ENCODE peak calls at places on chromosomes 2 and 18, in five cellular contexts. P, F, Q, H and A are unnamed samples.

GRCh38 chr2:3575534-3576324 is 669 bp downstream of the RPS7 start:
- DNase-seq in P (no peak), F (no peak), H (no peak), Q (peak), A (no peak)

GRCh38 chr2:30481323-30481800 is 34.3 kb downstream of the LCLAT1 start:
- DNase-seq in Q (no peak), P (no peak), F (no peak), H (no peak), A (no peak)

GRCh38 chr2:75041226-75041625 is 82.8 kb downstream of the POLE4 start:
- DNase-seq in F (no peak), P (no peak), Q (no peak), H (no peak), A (no peak)

GRCh38 chr2:10720983-10721343 is 467 bp upstream of the ATP6V1C2 start:
- DNase-seq in Q (peak), H (no peak), P (no peak), F (no peak), A (no peak)

GRCh38 chr18:30675493-30675892 is 367.0 kb downstream of the DSC3 start:
- DNase-seq in H (no peak), P (no peak), Q (no peak), F (no peak), A (no peak)

GRCh38 chr2:213021971-213022899 is 129.2 kb downstream of the IKZF2 start:
- DNase-seq in H (no peak), Q (no peak), P (peak), F (peak), A (peak)

GRCh38 chr2:47010176-47010575 is 94.6 kb upstream of the MCFD2 start:
- DNase-seq in H (no peak), P (no peak), Q (no peak), F (no peak), A (no peak)

GRCh38 chr18:51250006-51250405 is 52.5 kb upstream of the MEX3C start:
- DNase-seq in F (no peak), Q (no peak), H (no peak), P (no peak), A (no peak)

GRCh38 chr2:142857247-142858154 is 20.0 kb upstream of the KYNU start:
- DNase-seq in Q (no peak), P (no peak), F (peak), H (no peak), A (no peak)

GRCh38 chr2:240149943-240150784 is 9.7 kb upstream of the OTOS start:
- DNase-seq in Q (no peak), H (no peak), P (no peak), F (peak), A (no peak)

GRCh38 chr18:13726972-13727331 is 479 bp downstream of the RNMT start:
- DNase-seq in H (no peak), F (peak), Q (peak), P (no peak), A (peak)

GRCh38 chr2:113341191-113341590 is 62.5 kb upstream of the PAX8 start:
- DNase-seq in Q (no peak), P (no peak), F (no peak), H (no peak), A (no peak)

GRCh38 chr2:30276455-30276911 is 45.1 kb downstream of the LBH start:
- DNase-seq in Q (no peak), P (no peak), H (no peak), F (no peak), A (no peak)

GRCh38 chr18:75214766-75215515 is 4.3 kb downstream of the TSHZ1 start:
- DNase-seq in Q (no peak), P (no peak), F (no peak), H (no peak), A (no peak)

GRCh38 chr2:14348247-14348646 is 284.3 kb upstream of the LRATD1 start:
- DNase-seq in P (no peak), F (no peak), H (no peak), Q (no peak), A (no peak)

GRCh38 chr18:26771524-26771923 is 94.0 kb downstream of the AQP4 start:
- DNase-seq in F (peak), P (no peak), Q (peak), H (no peak), A (no peak)

GRCh38 chr2:109125595-109126500 is 3.2 kb upstream of the SH3RF3 start:
- DNase-seq in Q (no peak), F (peak), P (no peak), H (no peak), A (peak)

GRCh38 chr2:217906787-217907186 is 96.0 kb downstream of the TNS1 start:
- DNase-seq in P (no peak), H (peak), Q (no peak), F (no peak), A (no peak)

GRCh38 chr2:103401621-103402020 is 639.8 kb downstream of the TMEM182 start:
- DNase-seq in Q (no peak), P (no peak), H (no peak), F (peak), A (no peak)

GRCh38 chr2:225104971-225105370 is 62.7 kb upstream of the DOCK10 start:
- DNase-seq in P (no peak), F (peak), Q (no peak), H (no peak), A (no peak)

GRCh38 chr2:69138793-69139510 is 126.0 kb downstream of the ANTXR1 start:
- DNase-seq in H (no peak), P (no peak), F (peak), Q (no peak), A (peak)

GRCh38 chr2:127560201-127560928 is 24.9 kb downstream of the MYO7B start:
- DNase-seq in H (no peak), Q (no peak), P (no peak), F (no peak), A (peak)

GRCh38 chr2:10007440-10007839 is 35.9 kb upstream of the KLF11 start:
- DNase-seq in P (no peak), F (no peak), H (no peak), Q (no peak), A (no peak)

GRCh38 chr18:37641573-37641972 is 76.0 kb upstream of the CELF4 start:
- DNase-seq in H (no peak), P (no peak), Q (no peak), F (no peak), A (no peak)

GRCh38 chr2:105870858-105871257 is 126.1 kb downstream of the NCK2 start:
- DNase-seq in H (no peak), Q (no peak), F (no peak), P (no peak), A (no peak)

GRCh38 chr2:221204699-221205098 is 367.4 kb downstream of the EPHA4 start:
- DNase-seq in H (no peak), F (no peak), P (no peak), Q (no peak), A (no peak)

GRCh38 chr2:171564463-171564862 is 42.2 kb downstream of the CYBRD1 start:
- DNase-seq in F (peak), Q (no peak), H (no peak), P (no peak), A (no peak)

GRCh38 chr18:62372156-62372555 is 47.0 kb downstream of the TNFRSF11A start:
- DNase-seq in P (peak), F (no peak), Q (no peak), H (no peak), A (no peak)

GRCh38 chr2:230814616-230815015 is 50.1 kb upstream of the ITM2C start:
- DNase-seq in P (no peak), F (peak), Q (no peak), H (no peak), A (no peak)

GRCh38 chr2:53202063-53202462 is 565.5 kb upstream of the CHAC2 start:
- DNase-seq in Q (no peak), P (no peak), F (peak), H (no peak), A (peak)

GRCh38 chr2:223914349-223914748 is 30.8 kb downstream of the WDFY1 start:
- DNase-seq in Q (no peak), H (no peak), F (no peak), P (no peak), A (no peak)

GRCh38 chr18:32530947-32531651 is 60.4 kb upstream of the GAREM1 start:
- DNase-seq in Q (peak), P (no peak), H (no peak), F (peak), A (peak)

GRCh38 chr2:20447437-20448245 is 767 bp downstream of the RHOB start:
- DNase-seq in P (no peak), Q (peak), F (peak), H (peak), A (peak)

GRCh38 chr2:31270871-31271270 is 36.9 kb downstream of the EHD3 start:
- DNase-seq in P (no peak), F (no peak), Q (no peak), H (no peak), A (no peak)

DNA sequence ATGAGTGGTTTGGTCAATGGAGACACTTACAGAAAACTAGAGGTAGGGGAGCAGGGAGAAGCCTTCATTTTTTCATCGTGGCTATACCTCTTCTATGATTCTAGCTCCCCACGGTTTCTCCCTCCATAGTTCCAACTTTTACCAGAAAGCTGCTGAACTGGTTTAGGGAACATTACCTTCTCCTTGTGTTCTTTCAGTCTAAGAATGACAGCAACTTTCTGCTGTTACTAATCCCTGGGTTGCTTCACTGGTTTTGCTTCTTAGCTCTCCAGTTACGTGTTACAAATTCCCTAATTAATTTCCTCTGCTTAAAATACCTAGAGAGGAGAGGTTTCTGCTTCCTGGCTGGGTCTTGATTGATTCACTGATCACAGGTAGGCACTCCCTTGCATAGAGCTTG is 499.9 kb downstream of the SLC4A3 start:
- DNase-seq in H (no peak), P (no peak), F (peak), Q (no peak), A (peak)
- H3K4me3 ChIP-seq in H (no peak), P (no peak), F (no peak), Q (no peak), A (no peak)

GRCh38 chr18:11951390-11951851 is 29.9 kb upstream of the IMPA2 start:
- DNase-seq in P (no peak), F (no peak), Q (no peak), H (no peak), A (no peak)

GRCh38 chr18:11957636-11958035 is 23.7 kb upstream of the IMPA2 start:
- DNase-seq in F (no peak), Q (no peak), P (no peak), H (no peak), A (no peak)

GRCh38 chr18:11953113-11953512 is 28.2 kb upstream of the IMPA2 start:
- DNase-seq in F (no peak), Q (no peak), H (no peak), P (no peak), A (no peak)

GRCh38 chr18:11956371-11957308 is 24.7 kb upstream of the IMPA2 start:
- DNase-seq in H (no peak), Q (no peak), F (no peak), P (no peak), A (no peak)

GRCh38 chr18:11955299-11956029 is 25.8 kb upstream of the IMPA2 start:
- DNase-seq in Q (no peak), P (no peak), F (peak), H (peak), A (peak)
- H3K27ac ChIP-seq in Q (no peak), P (no peak), F (peak), H (peak), A (peak)

GRCh38 chr2:137261858-137262585 is 496.7 kb downstream of the THSD7B start:
- DNase-seq in Q (no peak), P (no peak), F (no peak), H (no peak), A (no peak)

GRCh38 chr2:137262600-137262999 is 497.3 kb downstream of the THSD7B start:
- DNase-seq in P (no peak), H (no peak), F (no peak), Q (no peak), A (no peak)
- H3K4me3 ChIP-seq in P (no peak), H (no peak), F (no peak), Q (no peak), A (no peak)

GRCh38 chr2:102063948-102064678 is 72.4 kb downstream of the IL1R2 start:
- DNase-seq in F (peak), H (peak), P (no peak), Q (no peak), A (peak)
- H3K27ac ChIP-seq in F (peak), H (peak), P (no peak), Q (no peak), A (peak)

GRCh38 chr2:88450186-88450585 is 2.3 kb downstream of the FOXI3 start:
- DNase-seq in H (peak), F (no peak), Q (no peak), P (no peak), A (no peak)

GRCh38 chr2:88452151-88452851 is at the start of gene FOXI3:
- DNase-seq in F (no peak), Q (peak), H (peak), P (no peak), A (no peak)

GRCh38 chr2:88450925-88451575 is 1.4 kb downstream of the FOXI3 start:
- DNase-seq in F (no peak), P (no peak), H (peak), Q (no peak), A (no peak)

GRCh38 chr2:88452980-88453582 is 588 bp upstream of the FOXI3 start:
- DNase-seq in P (no peak), F (no peak), Q (peak), H (peak), A (no peak)

DNA sequence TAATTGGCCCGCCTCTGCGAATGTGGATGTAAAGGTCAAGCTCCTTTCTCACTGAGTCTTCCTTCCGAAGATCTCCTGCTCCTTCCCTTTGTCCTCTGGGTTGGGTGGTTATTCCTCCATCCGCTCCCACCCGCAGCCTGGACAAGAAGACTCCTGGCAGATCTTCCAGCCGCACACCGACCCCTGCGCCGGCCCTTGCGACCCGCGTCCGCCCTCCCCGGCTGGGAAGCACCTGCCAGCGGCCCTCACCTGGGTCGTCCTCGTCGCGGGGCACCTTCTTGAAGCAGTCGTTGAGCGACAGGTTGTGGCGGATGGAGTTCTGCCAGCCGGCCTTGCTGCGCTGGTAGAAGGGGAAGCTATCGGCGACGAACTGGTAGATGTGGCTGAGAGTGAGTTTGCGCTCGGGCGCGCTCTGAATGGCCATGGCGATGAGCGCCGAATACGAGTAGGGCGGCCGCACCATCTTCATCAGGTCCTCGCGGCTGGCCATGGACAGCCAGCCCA is 794 bp downstream of the FOXI3 start:
- DNase-seq in P (no peak), F (no peak), H (peak), Q (peak), A (no peak)
- H3K4me3 ChIP-seq in P (no peak), F (no peak), H (no peak), Q (peak), A (no peak)

GRCh38 chr2:26653207-26654060 is 12.3 kb upstream of the CIB4 start:
- DNase-seq in F (no peak), P (no peak), Q (no peak), H (peak), A (no peak)
- H3K27ac ChIP-seq in F (no peak), P (no peak), Q (no peak), H (peak), A (no peak)

GRCh38 chr2:165913636-165914035 is 39.9 kb downstream of the TTC21B start:
- DNase-seq in H (no peak), P (no peak), Q (no peak), F (no peak), A (no peak)

GRCh38 chr2:165911231-165911630 is 42.3 kb downstream of the TTC21B start:
- DNase-seq in P (no peak), F (no peak), H (no peak), Q (no peak), A (no peak)

GRCh38 chr2:165909466-165909865 is 44.1 kb downstream of the TTC21B start:
- DNase-seq in P (no peak), F (peak), Q (no peak), H (no peak), A (no peak)

DNA sequence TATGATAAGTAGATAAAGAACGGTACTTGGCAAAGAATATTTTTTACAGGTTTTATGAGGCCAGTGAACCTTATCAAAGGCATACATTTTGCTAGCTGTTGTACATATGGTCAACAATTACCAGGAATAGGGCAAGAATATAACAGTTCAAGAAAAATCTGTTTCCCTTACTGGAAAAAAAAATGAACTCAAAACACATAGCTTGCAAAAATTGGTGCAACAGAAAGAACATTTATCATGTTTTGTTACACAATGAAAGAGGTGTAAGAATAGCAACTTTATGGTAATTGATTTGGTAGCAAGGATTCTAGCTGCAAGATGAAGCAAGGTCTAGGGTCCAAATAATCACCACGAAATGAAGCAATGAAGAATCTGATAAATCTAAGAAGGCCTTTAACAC is 41.6 kb downstream of the TTC21B start:
- DNase-seq in F (no peak), P (no peak), Q (no peak), H (no peak), A (no peak)
- H3K4me3 ChIP-seq in F (no peak), P (no peak), Q (no peak), H (no peak), A (no peak)

GRCh38 chr2:173996766-173997165 is 31.6 kb upstream of the SP3 start:
- DNase-seq in Q (no peak), P (no peak), H (no peak), F (no peak), A (no peak)
- H3K27ac ChIP-seq in Q (peak), P (no peak), H (no peak), F (no peak), A (no peak)

GRCh38 chr2:45468279-45468678 is 142.8 kb downstream of the SRBD1 start:
- DNase-seq in Q (no peak), H (no peak), P (no peak), F (no peak), A (no peak)

GRCh38 chr2:45470531-45470930 is 140.5 kb downstream of the SRBD1 start:
- DNase-seq in H (no peak), P (no peak), F (peak), Q (no peak), A (no peak)

GRCh38 chr2:45466045-45466444 is 145.0 kb downstream of the SRBD1 start:
- DNase-seq in P (no peak), F (no peak), Q (no peak), H (no peak), A (no peak)

DNA sequence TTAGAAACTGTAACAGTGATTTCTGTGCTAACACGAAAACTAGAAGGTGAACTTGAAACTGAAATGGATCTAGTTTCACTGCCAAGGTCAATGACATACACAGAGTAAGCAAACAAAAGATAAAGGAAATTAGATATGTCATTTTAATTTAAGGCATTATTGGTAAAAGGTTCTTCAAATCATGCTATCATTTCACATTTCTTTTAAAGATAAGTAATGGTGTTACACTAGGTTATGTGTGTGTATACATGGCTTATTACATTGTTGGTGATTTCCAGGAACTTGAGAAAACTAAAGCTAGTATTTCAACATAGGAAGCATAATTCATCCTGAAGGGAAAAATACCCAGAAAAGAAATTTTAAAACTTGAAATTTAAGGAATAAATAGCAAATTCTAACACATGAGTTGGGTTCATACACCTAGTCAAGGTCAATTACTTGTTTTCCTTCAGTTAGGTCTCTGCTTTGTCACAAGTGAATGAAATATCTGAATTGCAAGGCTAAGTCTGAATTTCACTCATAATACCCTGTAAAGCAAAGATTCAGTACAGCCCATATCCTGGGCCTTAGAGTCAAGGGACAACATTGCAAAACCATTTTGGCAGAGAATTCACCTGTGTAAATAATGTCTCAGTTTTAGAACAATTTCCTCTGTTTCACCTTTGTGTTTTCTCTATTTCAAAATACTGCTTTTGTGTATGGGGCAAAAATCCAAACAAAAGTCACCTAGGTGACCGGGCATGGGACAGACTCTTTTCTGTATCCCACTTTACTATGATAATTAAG is 141.6 kb downstream of the SRBD1 start:
- DNase-seq in P (no peak), F (peak), H (no peak), Q (peak), A (peak)
- H3K4me3 ChIP-seq in P (peak), F (no peak), H (no peak), Q (peak), A (peak)